ENCODE peak calls at places on chromosomes 6 and 20, in five cellular contexts. L is endothelial cell; Z is activated naive CD8-positive, alpha-beta T cell treated with anti-CD3 and anti-CD28 coated beads for 36 hours; K is foreskin fibroblast; H is CD4-positive, alpha-beta memory T cell. V is an unnamed sample.

GRCh38 chr6:149925253-149925973 is 2.5 kb upstream of the RAET1G start:
- DNase-seq in L (peak), K (no peak), H (no peak), Z (no peak), V (no peak)

GRCh38 chr20:50027611-50028105 is 44.9 kb downstream of the SNAI1 start:
- DNase-seq in Z (no peak), H (no peak), K (peak), L (no peak), V (no peak)

GRCh38 chr6:47079638-47080037 is 37.5 kb upstream of the ADGRF1 start:
- DNase-seq in L (no peak), H (no peak), K (no peak), Z (no peak), V (no peak)

GRCh38 chr6:30272032-30272431 is 54.7 kb upstream of the TRIM39 start:
- DNase-seq in L (no peak), K (no peak), H (no peak), Z (no peak), V (no peak)

GRCh38 chr6:119201486-119201885 is 123.0 kb upstream of the FAM184A start:
- DNase-seq in H (no peak), Z (no peak), K (no peak), L (no peak), V (no peak)

GRCh38 chr20:23205656-23206055 is 119.5 kb upstream of the CD93 start:
- DNase-seq in Z (no peak), H (no peak), K (peak), L (peak), V (no peak)

GRCh38 chr6:156454867-156455266 is 322.3 kb upstream of the ARID1B start:
- DNase-seq in K (no peak), H (no peak), Z (no peak), L (no peak), V (no peak)

GRCh38 chr6:158645064-158646022 is 800 bp upstream of the DYNLT1 start:
- DNase-seq in L (no peak), Z (no peak), H (peak), K (no peak), V (no peak)

GRCh38 chr6:25579902-25580495 is 72.0 kb upstream of the SCGN start:
- DNase-seq in K (no peak), L (no peak), H (no peak), Z (no peak), V (no peak)

GRCh38 chr6:106334646-106335448 is 9.3 kb upstream of the ATG5 start:
- DNase-seq in L (peak), Z (peak), H (peak), K (no peak), V (peak)

V was measured in naive B cell.